ENCODE peak calls at places on chromosomes 2 and 18, in ten cellular contexts. K, C, V, L, N, W, P, R, E and H are unnamed samples.

GRCh38 chr2:109382946-109383345 is 230.8 kb downstream of the SEPTIN10 start:
- DNase-seq in K (peak; percentile 67), C (peak; percentile 53), V (peak; percentile 92), L (no peak), N (peak; percentile 51), W (no peak), P (peak; percentile 94), R (peak; percentile 59), E (peak; percentile 26), H (peak; percentile 87)

GRCh38 chr2:128155970-128156369 is 65.0 kb downstream of the UGGT1 start:
- DNase-seq in K (no peak), C (no peak), V (peak; percentile 38), L (no peak), N (no peak), W (no peak), P (no peak), R (no peak), E (no peak), H (no peak)

GRCh38 chr18:55161966-55162365 is 202.7 kb upstream of the CCDC68 start:
- DNase-seq in K (peak; percentile 15), C (no peak), V (no peak), L (no peak), N (no peak), W (no peak), P (peak; percentile 2), R (no peak), E (no peak), H (no peak)

GRCh38 chr2:240255811-240256703 is 115.6 kb upstream of the OTOS start:
- DNase-seq in K (no peak), C (peak; percentile 9), V (peak; percentile 14), L (no peak), N (no peak), W (no peak), P (peak; percentile 73), R (peak; percentile 83), E (peak; percentile 69), H (no peak)

GRCh38 chr18:70700496-70700895 is 411.7 kb downstream of the SOCS6 start:
- DNase-seq in K (no peak), C (no peak), V (no peak), L (no peak), N (no peak), W (no peak), P (no peak), R (no peak), E (no peak), H (no peak)

GRCh38 chr2:45484965-45485364 is 126.1 kb downstream of the SRBD1 start:
- DNase-seq in K (no peak), C (no peak), V (no peak), L (no peak), N (no peak), W (no peak), P (no peak), R (no peak), E (no peak), H (no peak)

GRCh38 chr2:240935101-240935876 is 29.2 kb downstream of the CROCC2 start:
- DNase-seq in K (no peak), C (peak; percentile 32), V (no peak), L (no peak), N (peak; percentile 38), W (no peak), P (no peak), R (no peak), E (no peak), H (no peak)

GRCh38 chr2:24228470-24228869 is 53.6 kb downstream of the FAM228A start:
- DNase-seq in K (no peak), C (no peak), V (peak; percentile 21), L (peak; percentile 27), N (no peak), W (no peak), P (no peak), R (no peak), E (peak; percentile 45), H (no peak)

GRCh38 chr2:212176151-212176550 is 362.5 kb downstream of the ERBB4 start:
- DNase-seq in K (no peak), C (no peak), V (peak; percentile 8), L (no peak), N (no peak), W (no peak), P (no peak), R (peak; percentile 7), E (no peak), H (no peak)

GRCh38 chr2:10935953-10936942 is 24.5 kb downstream of the KCNF1 start:
- DNase-seq in K (no peak), C (no peak), V (no peak), L (no peak), N (no peak), W (no peak), P (peak; percentile 51), R (peak; percentile 82), E (peak; percentile 62), H (no peak)

GRCh38 chr18:44830551-44830950 is 149.9 kb downstream of the SETBP1 start:
- DNase-seq in K (no peak), C (no peak), V (no peak), L (no peak), N (no peak), W (no peak), P (no peak), R (peak; percentile 32), E (no peak), H (no peak)

GRCh38 chr2:205767617-205768016 is 85.3 kb downstream of the NRP2 start:
- DNase-seq in K (no peak), C (no peak), V (no peak), L (no peak), N (no peak), W (no peak), P (no peak), R (no peak), E (no peak), H (no peak)

GRCh38 chr2:15895615-15896500 is 44.5 kb upstream of the MYCN start:
- DNase-seq in K (no peak), C (no peak), V (no peak), L (no peak), N (no peak), W (no peak), P (no peak), R (no peak), E (no peak), H (no peak)

GRCh38 chr2:8681786-8682692 is at the start of gene ID2:
- DNase-seq in K (peak; percentile 100), C (peak; percentile 98), V (peak; percentile 99), L (peak; percentile 100), N (peak; percentile 99), W (peak; percentile 69), P (peak; percentile 99), R (peak; percentile 100), E (peak; percentile 98), H (peak; percentile 99)
- H3K4me1 ChIP-seq in K (peaks cover 77% of the 10 kb centered on the region), C (peaks cover 12% of the 10 kb centered on the region), V (peaks cover 13% of the 10 kb centered on the region), L (peaks cover 39% of the 10 kb centered on the region), N (no peaks in the 10 kb centered on the region), W (peaks cover 29% of the 10 kb centered on the region), P (peaks cover 23% of the 10 kb centered on the region), R (peaks cover 20% of the 10 kb centered on the region), E (peaks cover 45% of the 10 kb centered on the region), H (peaks cover 32% of the 10 kb centered on the region)

DNA sequence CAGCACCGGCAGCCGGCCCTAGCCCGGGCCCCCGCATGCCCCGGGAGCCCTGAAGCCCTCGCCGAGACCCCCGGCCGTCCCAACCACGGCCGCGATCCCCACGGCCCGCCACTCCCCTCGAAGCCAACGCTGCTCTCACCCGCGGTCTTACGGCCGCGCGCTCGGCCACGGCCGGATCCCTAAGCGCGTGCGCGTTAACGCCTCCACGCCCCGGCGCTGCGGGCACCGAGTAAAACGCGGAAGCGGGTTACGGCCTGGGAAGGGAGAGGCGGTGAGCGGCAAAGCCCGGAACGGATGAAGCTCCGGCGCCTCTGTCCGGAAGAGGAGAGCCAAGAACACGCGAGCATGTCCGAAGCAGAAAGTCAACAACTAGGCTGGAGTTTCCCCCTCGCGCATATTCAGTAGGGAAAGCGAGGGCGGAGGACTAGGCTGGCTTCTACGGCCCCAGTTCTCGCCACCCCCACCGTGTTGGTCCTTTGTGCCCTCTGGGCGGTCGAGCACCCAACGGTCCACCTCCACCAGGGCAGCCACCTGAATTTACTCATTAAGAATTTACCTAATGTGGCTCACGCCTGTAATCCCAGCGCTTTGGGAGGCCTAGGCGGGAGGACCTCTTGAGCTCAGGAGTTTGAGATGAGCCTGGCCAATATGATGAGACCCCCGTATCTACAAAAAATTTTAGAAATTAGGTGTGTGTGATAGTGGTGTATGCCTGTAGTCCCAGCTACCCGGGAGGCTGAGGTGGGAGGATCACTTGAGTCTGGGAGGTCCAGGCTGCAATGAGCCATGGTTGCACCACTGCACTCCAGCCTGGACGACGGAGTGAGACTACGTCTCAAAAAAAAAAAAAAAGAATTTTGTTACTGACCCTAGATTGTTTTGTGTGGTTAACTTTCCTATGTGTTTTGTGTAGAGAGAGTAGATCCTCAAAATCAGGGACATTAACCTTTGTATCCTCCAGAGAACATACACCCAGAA is at the start of gene KANSL3:
- DNase-seq in K (peak; percentile 89), C (peak; percentile 93), V (peak; percentile 96), L (peak; percentile 95), N (peak; percentile 95), W (peak; percentile 23), P (peak; percentile 89), R (peak; percentile 97), E (peak; percentile 97), H (peak; percentile 91)
- TF ChIP-seq CTCF in K (no peak), C (no peak), V (no peak), L (no peak), N (no peak), W (no peak), P (no peak), R (no peak), E (no peak), H (no peak)

GRCh38 chr2:134248913-134249312 is 5.0 kb upstream of the MGAT5 start:
- DNase-seq in K (no peak), C (no peak), V (no peak), L (no peak), N (no peak), W (no peak), P (no peak), R (no peak), E (no peak), H (no peak)
- H3K4me1 ChIP-seq in K (peaks cover 92% of the 10 kb centered on the region), C (peaks cover 6% of the 10 kb centered on the region), V (peaks cover 5% of the 10 kb centered on the region), L (peaks cover 100% of the 10 kb centered on the region), N (no peaks in the 10 kb centered on the region), W (peaks cover 9% of the 10 kb centered on the region), P (no peaks in the 10 kb centered on the region), R (peaks cover 6% of the 10 kb centered on the region), E (peaks cover 3% of the 10 kb centered on the region), H (peaks cover 86% of the 10 kb centered on the region)

DNA sequence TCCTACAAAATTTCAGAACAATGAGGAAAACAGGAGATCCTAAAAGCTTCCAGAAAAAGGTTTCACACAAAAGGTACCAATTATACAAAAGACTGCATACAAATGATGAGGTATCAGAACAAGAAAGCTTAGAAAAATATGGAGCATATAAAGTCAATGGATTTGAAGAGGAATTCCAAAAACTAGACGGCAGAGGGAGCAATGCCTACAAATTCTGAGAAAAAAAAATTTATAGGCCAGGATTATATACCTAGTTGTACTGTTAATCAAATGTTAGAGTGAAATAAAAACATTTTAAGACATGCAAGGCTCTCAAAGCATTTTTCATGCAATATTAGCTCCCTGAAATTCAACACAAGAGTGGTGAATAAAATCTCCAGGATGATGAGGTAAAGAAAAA is 106.2 kb downstream of the ZRANB3 start:
- DNase-seq in K (no peak), C (no peak), V (no peak), L (no peak), N (no peak), W (no peak), P (no peak), R (no peak), E (no peak), H (no peak)
- TF ChIP-seq CTCF in K (no peak), C (peak; percentile 43), V (no peak), L (peak; percentile 44), N (no peak), W (no peak), P (no peak), R (no peak), E (no peak), H (no peak)